ENCODE peak calls at places on chromosomes 2 and 18, in four cellular contexts. X is cardiac septum, J is H7, M is AG04450. C is an unnamed sample.

GRCh38 chr2:72629062-72629461 is 196.8 kb downstream of the EXOC6B start:
- DNase-seq in X (no peak), J (no peak), M (no peak), C (no peak)

GRCh38 chr2:96345403-96345802 is 9.8 kb downstream of the NCAPH start:
- DNase-seq in X (no peak), J (peak; percentile 57), M (no peak), C (no peak)

GRCh38 chr2:26245810-26246209 is 1.1 kb downstream of the HADHB start:
- DNase-seq in X (no peak), J (no peak), M (no peak), C (peak; percentile 11)

GRCh38 chr2:171985076-171985475 is 14.7 kb upstream of the METAP1D start:
- DNase-seq in X (no peak), J (no peak), M (no peak), C (no peak)

GRCh38 chr2:219702796-219703545 is 75.5 kb downstream of the SLC4A3 start:
- DNase-seq in X (no peak), J (no peak), M (no peak), C (peak; percentile 21)

GRCh38 chr2:161165811-161166210 is 5.6 kb downstream of the TANK start:
- DNase-seq in X (no peak), J (no peak), M (no peak), C (peak; percentile 3)

GRCh38 chr2:45102579-45103117 is 93.4 kb upstream of the SIX2 start:
- DNase-seq in X (no peak), J (no peak), M (no peak), C (no peak)

GRCh38 chr2:42141687-42142475 is 27.3 kb upstream of the EML4 start:
- DNase-seq in X (peak; percentile 90), J (peak; percentile 34), M (peak; percentile 77), C (peak; percentile 58)

GRCh38 chr2:2873450-2873811 is 504.2 kb downstream of the EIPR1 start:
- DNase-seq in X (no peak), J (no peak), M (no peak), C (no peak)

GRCh38 chr18:27843783-27844415 is 333.0 kb downstream of the CDH2 start:
- DNase-seq in X (no peak), J (no peak), M (no peak), C (peak; percentile 20)

GRCh38 chr2:10438688-10439087 is 9.4 kb downstream of the ODC1 start:
- DNase-seq in X (no peak), J (peak; percentile 24), M (no peak), C (no peak)

GRCh38 chr2:72112421-72112820 is 35.2 kb downstream of the CYP26B1 start:
- DNase-seq in X (peak; percentile 43), J (no peak), M (no peak), C (peak; percentile 59)

GRCh38 chr2:8636691-8637636 is 44.9 kb upstream of the ID2 start:
- DNase-seq in X (peak; percentile 65), J (no peak), M (peak; percentile 37), C (no peak)

GRCh38 chr2:120750488-120751210 is 15.0 kb downstream of the GLI2 start:
- DNase-seq in X (no peak), J (no peak), M (no peak), C (no peak)